ENCODE peak calls at places on chromosomes 2 and 18, in seven cellular contexts. One of them, this sample, is unnamed.

GRCh38 chr2:134206029-134206428 is 47.8 kb upstream of the MGAT5 start:
- DNase-seq in heart left ventricle: no peak
- DNase-seq in NB4: no peak
- DNase-seq in psoas muscle: no peak
- DNase-seq in upper lobe of right lung: no peak
- DNase-seq in BJ: no peak
- DNase-seq in right lobe of liver: no peak
- DNase-seq in this sample: peak; percentile 31

GRCh38 chr2:102239344-102239743 is 52.5 kb downstream of the IL1RL2 start:
- DNase-seq in heart left ventricle: no peak
- DNase-seq in NB4: no peak
- DNase-seq in psoas muscle: no peak
- DNase-seq in upper lobe of right lung: no peak
- DNase-seq in BJ: no peak
- DNase-seq in right lobe of liver: no peak
- DNase-seq in this sample: no peak

GRCh38 chr18:57660961-57661360 is 39.3 kb upstream of the NARS1 start:
- DNase-seq in heart left ventricle: no peak
- DNase-seq in NB4: peak; percentile 48
- DNase-seq in psoas muscle: no peak
- DNase-seq in upper lobe of right lung: no peak
- DNase-seq in BJ: peak; percentile 58
- DNase-seq in right lobe of liver: no peak
- DNase-seq in this sample: no peak

GRCh38 chr2:64141711-64142405 is 2.4 kb downstream of the PELI1 start:
- DNase-seq in heart left ventricle: no peak
- DNase-seq in NB4: peak; percentile 26
- DNase-seq in psoas muscle: no peak
- DNase-seq in upper lobe of right lung: no peak
- DNase-seq in BJ: no peak
- DNase-seq in right lobe of liver: no peak
- DNase-seq in this sample: peak; percentile 30

GRCh38 chr2:85540131-85540587 is 1.2 kb downstream of the MAT2A start:
- DNase-seq in heart left ventricle: no peak
- DNase-seq in NB4: peak; percentile 57
- DNase-seq in psoas muscle: no peak
- DNase-seq in upper lobe of right lung: no peak
- DNase-seq in BJ: no peak
- DNase-seq in right lobe of liver: no peak
- DNase-seq in this sample: no peak

GRCh38 chr18:60555629-60556028 is 183.1 kb upstream of the MC4R start:
- DNase-seq in heart left ventricle: no peak
- DNase-seq in NB4: peak; percentile 20
- DNase-seq in psoas muscle: no peak
- DNase-seq in upper lobe of right lung: no peak
- DNase-seq in BJ: no peak
- DNase-seq in right lobe of liver: no peak
- DNase-seq in this sample: no peak

GRCh38 chr2:124959582-124959981 is 934.5 kb downstream of the CNTNAP5 start:
- DNase-seq in heart left ventricle: no peak
- DNase-seq in NB4: no peak
- DNase-seq in psoas muscle: no peak
- DNase-seq in upper lobe of right lung: no peak
- DNase-seq in BJ: no peak
- DNase-seq in right lobe of liver: no peak
- DNase-seq in this sample: no peak

GRCh38 chr2:28707592-28707991 is 44.0 kb upstream of the PPP1CB start:
- DNase-seq in heart left ventricle: no peak
- DNase-seq in NB4: no peak
- DNase-seq in psoas muscle: no peak
- DNase-seq in upper lobe of right lung: no peak
- DNase-seq in BJ: no peak
- DNase-seq in right lobe of liver: no peak
- DNase-seq in this sample: no peak

GRCh38 chr2:28664120-28664842 is 87.3 kb upstream of the PPP1CB start:
- DNase-seq in heart left ventricle: no peak
- DNase-seq in NB4: no peak
- DNase-seq in psoas muscle: no peak
- DNase-seq in upper lobe of right lung: no peak
- DNase-seq in BJ: no peak
- DNase-seq in right lobe of liver: no peak
- DNase-seq in this sample: no peak

GRCh38 chr2:27954771-27955384 is 64.3 kb downstream of the BABAM2 start:
- DNase-seq in heart left ventricle: peak; percentile 47
- DNase-seq in NB4: peak; percentile 99
- DNase-seq in psoas muscle: peak; percentile 59
- DNase-seq in upper lobe of right lung: no peak
- DNase-seq in BJ: peak; percentile 84
- DNase-seq in right lobe of liver: no peak
- DNase-seq in this sample: peak; percentile 42

GRCh38 chr18:42141439-42141838 is 186.4 kb downstream of the PIK3C3 start:
- DNase-seq in heart left ventricle: no peak
- DNase-seq in NB4: peak; percentile 11
- DNase-seq in psoas muscle: no peak
- DNase-seq in upper lobe of right lung: no peak
- DNase-seq in BJ: no peak
- DNase-seq in right lobe of liver: peak; percentile 66
- DNase-seq in this sample: no peak

GRCh38 chr2:6957910-6958615 is 40.9 kb downstream of the RNF144A start:
- DNase-seq in heart left ventricle: no peak
- DNase-seq in NB4: no peak
- DNase-seq in psoas muscle: peak; percentile 37
- DNase-seq in upper lobe of right lung: no peak
- DNase-seq in BJ: no peak
- DNase-seq in right lobe of liver: peak; percentile 23
- DNase-seq in this sample: no peak

DNA sequence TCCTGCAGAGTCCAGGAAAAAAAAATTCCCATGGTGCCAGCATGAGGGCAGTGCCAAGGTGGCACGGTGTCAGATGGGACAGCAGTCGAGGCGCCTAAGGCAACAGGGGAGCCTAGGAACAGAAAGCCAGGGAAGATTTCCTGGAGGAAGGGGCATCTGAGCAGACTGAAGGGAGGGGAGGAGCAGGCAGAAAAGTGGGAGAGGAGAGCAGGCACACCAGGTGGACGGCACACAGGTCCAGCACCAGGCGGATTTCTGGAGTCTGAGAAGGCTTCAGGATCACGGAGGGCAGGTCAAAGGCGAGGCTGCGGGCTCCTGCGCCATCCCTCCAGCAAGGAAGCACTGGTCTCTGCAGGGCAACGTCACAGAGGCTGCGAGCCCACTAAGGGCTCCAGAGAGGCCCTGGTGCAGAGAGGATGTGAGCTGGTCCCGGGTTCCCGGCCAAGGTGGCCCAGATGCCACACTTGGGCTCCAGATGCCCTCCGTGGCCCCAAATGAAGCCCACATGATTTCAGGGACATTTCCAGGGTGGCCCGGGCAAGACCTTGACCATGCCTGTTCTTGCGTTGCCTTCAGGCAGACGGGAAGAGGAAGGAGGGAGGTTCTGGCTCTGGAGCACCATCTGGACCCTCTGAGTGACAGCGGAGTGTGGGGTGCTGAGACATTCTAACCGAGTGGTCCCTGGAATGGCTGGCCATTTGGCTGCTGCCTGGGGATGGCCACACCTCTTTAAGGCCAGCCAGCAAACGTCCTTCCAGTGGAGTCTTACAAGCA is 4.1 kb downstream of the HS6ST1 start:
- DNase-seq in heart left ventricle: peak; percentile 6
- DNase-seq in NB4: peak; percentile 2
- DNase-seq in psoas muscle: no peak
- DNase-seq in upper lobe of right lung: no peak
- DNase-seq in BJ: no peak
- DNase-seq in right lobe of liver: peak; percentile 79
- DNase-seq in this sample: peak; percentile 2
- H3K4me3 ChIP-seq in heart left ventricle: no peak overlapping the region
- H3K4me3 ChIP-seq in NB4: peak overlapping the region; percentile 81
- H3K4me3 ChIP-seq in psoas muscle: peak overlapping the region; percentile 97
- H3K4me3 ChIP-seq in upper lobe of right lung: peak overlapping the region; percentile 77
- H3K4me3 ChIP-seq in BJ: no peak overlapping the region
- H3K4me3 ChIP-seq in right lobe of liver: no peak overlapping the region
- H3K4me3 ChIP-seq in this sample: no peak overlapping the region

GRCh38 chr2:3727397-3728045 is 24.1 kb downstream of the DCDC2C start:
- DNase-seq in heart left ventricle: no peak
- DNase-seq in NB4: no peak
- DNase-seq in psoas muscle: no peak
- DNase-seq in upper lobe of right lung: no peak
- DNase-seq in BJ: no peak
- DNase-seq in right lobe of liver: no peak
- DNase-seq in this sample: no peak
- TF ChIP-seq CTCF in heart left ventricle: no peak
- TF ChIP-seq CTCF in NB4: no peak
- TF ChIP-seq CTCF in psoas muscle: no peak
- TF ChIP-seq CTCF in upper lobe of right lung: no peak
- TF ChIP-seq CTCF in BJ: no peak
- TF ChIP-seq CTCF in right lobe of liver: no peak
- TF ChIP-seq CTCF in this sample: no peak

DNA sequence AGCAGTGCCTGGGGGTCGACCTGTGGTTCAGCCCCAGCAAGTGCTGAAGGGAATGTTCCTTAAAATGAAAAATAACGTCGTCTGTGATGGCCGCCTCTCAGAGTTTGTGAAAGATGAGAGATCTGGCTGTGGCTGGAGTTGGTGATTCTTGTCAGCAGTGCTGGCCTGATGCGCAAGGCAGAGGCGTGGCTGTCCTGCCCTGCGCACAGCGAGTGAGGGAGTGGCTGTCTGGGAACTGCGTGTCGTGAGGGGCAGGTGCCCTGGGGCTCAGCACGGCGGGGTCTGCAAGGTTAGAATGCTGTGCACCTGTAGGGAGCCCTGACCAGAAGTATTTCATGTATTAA is 8.8 kb downstream of the NFATC1 start:
- DNase-seq in heart left ventricle: no peak
- DNase-seq in NB4: no peak
- DNase-seq in psoas muscle: no peak
- DNase-seq in upper lobe of right lung: peak; percentile 36
- DNase-seq in BJ: no peak
- DNase-seq in right lobe of liver: no peak
- DNase-seq in this sample: no peak
- H3K4me3 ChIP-seq in heart left ventricle: no peak overlapping the region
- H3K4me3 ChIP-seq in NB4: no peak overlapping the region
- H3K4me3 ChIP-seq in psoas muscle: peak overlapping the region; percentile 42
- H3K4me3 ChIP-seq in upper lobe of right lung: no peak overlapping the region
- H3K4me3 ChIP-seq in BJ: no peak overlapping the region
- H3K4me3 ChIP-seq in right lobe of liver: no peak overlapping the region
- H3K4me3 ChIP-seq in this sample: no peak overlapping the region

DNA sequence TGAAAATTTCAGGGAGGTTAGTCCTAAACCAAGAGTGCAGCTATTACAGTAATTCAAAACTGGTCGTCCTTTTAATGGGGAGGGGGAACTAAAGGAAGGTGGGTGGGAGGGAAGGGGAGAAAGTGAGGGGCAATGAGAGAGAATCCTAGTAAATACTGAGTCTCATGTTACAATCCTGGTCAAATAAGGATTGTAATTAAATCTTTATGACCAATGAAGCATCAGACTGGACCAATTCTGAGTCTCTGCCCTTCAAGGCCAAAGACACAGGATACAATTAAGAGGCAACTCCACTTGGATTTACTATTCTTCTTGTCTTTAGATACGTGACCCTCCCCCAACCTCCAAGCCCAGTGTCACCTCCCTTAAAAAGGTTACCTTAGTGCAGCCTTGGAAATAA is 262.9 kb downstream of the BCL11A start:
- DNase-seq in heart left ventricle: no peak
- DNase-seq in NB4: no peak
- DNase-seq in psoas muscle: no peak
- DNase-seq in upper lobe of right lung: no peak
- DNase-seq in BJ: no peak
- DNase-seq in right lobe of liver: no peak
- DNase-seq in this sample: no peak
- TF ChIP-seq CTCF in heart left ventricle: no peak
- TF ChIP-seq CTCF in NB4: no peak
- TF ChIP-seq CTCF in psoas muscle: no peak
- TF ChIP-seq CTCF in upper lobe of right lung: no peak
- TF ChIP-seq CTCF in BJ: no peak
- TF ChIP-seq CTCF in right lobe of liver: no peak
- TF ChIP-seq CTCF in this sample: no peak

DNA sequence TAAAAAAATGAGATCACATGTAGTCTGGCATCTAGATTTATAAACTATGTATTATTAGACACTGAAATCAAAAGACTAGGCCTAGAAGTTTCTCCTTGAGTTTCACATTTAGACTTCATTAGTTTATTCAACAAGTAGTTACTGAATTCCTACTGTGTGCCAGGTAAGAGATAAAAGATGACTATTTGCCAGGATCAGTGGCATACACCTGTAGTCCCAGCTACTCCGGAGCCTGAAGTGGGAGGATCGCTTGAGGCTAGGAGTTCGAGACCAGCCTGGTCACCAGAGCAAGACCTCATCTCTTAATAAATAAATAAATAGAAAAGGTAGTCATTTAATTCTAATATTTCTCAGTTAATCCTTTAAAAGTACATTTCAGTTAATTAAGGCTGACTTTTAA is 2.1 kb downstream of the FAM98A start:
- DNase-seq in heart left ventricle: no peak
- DNase-seq in NB4: no peak
- DNase-seq in psoas muscle: no peak
- DNase-seq in upper lobe of right lung: no peak
- DNase-seq in BJ: no peak
- DNase-seq in right lobe of liver: no peak
- DNase-seq in this sample: no peak
- H3K4me3 ChIP-seq in heart left ventricle: no peak overlapping the region
- H3K4me3 ChIP-seq in NB4: peak overlapping the region; percentile 92
- H3K4me3 ChIP-seq in psoas muscle: peak overlapping the region; percentile 97
- H3K4me3 ChIP-seq in upper lobe of right lung: no peak overlapping the region
- H3K4me3 ChIP-seq in BJ: no peak overlapping the region
- H3K4me3 ChIP-seq in right lobe of liver: no peak overlapping the region
- H3K4me3 ChIP-seq in this sample: peak overlapping the region; percentile 68

GRCh38 chr2:12317286-12317685 is 399.4 kb upstream of the TRIB2 start:
- DNase-seq in heart left ventricle: no peak
- DNase-seq in NB4: no peak
- DNase-seq in psoas muscle: no peak
- DNase-seq in upper lobe of right lung: no peak
- DNase-seq in BJ: no peak
- DNase-seq in right lobe of liver: no peak
- DNase-seq in this sample: no peak
- TF ChIP-seq CTCF in heart left ventricle: no peak
- TF ChIP-seq CTCF in NB4: no peak
- TF ChIP-seq CTCF in psoas muscle: no peak
- TF ChIP-seq CTCF in upper lobe of right lung: no peak
- TF ChIP-seq CTCF in BJ: no peak
- TF ChIP-seq CTCF in right lobe of liver: no peak
- TF ChIP-seq CTCF in this sample: no peak